ENCODE peak calls at places on chromosomes 3 and 15, in eight cellular contexts. One of them, this sample, is unnamed.

GRCh38 chr3:114178770-114179368 is at the start of gene DRD3:
- DNase-seq in AG09309: no peak
- DNase-seq in IMR-90: peak
- DNase-seq in A549: no peak
- DNase-seq in A673: peak
- DNase-seq in left ventricle myocardium inferior: no peak
- DNase-seq in CD8-positive, alpha-beta T cell: no peak
- DNase-seq in GM23338: peak
- DNase-seq in this sample: peak

GRCh38 chr3:52402706-52403270 is 42.1 kb downstream of the SEMA3G start:
- DNase-seq in CD8-positive, alpha-beta T cell: no peak
- DNase-seq in left ventricle myocardium inferior: peak
- DNase-seq in GM23338: no peak
- DNase-seq in AG09309: no peak
- DNase-seq in IMR-90: no peak
- DNase-seq in A673: no peak
- DNase-seq in A549: no peak
- DNase-seq in this sample: no peak

GRCh38 chr15:74405823-74406222 is 27.9 kb downstream of the SEMA7A start:
- DNase-seq in AG09309: no peak
- DNase-seq in A549: no peak
- DNase-seq in IMR-90: no peak
- DNase-seq in A673: no peak
- DNase-seq in CD8-positive, alpha-beta T cell: no peak
- DNase-seq in GM23338: no peak
- DNase-seq in left ventricle myocardium inferior: no peak
- DNase-seq in this sample: no peak

GRCh38 chr15:99431661-99432091 is 134.1 kb upstream of the MEF2A start:
- DNase-seq in CD8-positive, alpha-beta T cell: no peak
- DNase-seq in IMR-90: no peak
- DNase-seq in A673: no peak
- DNase-seq in A549: no peak
- DNase-seq in GM23338: no peak
- DNase-seq in left ventricle myocardium inferior: peak
- DNase-seq in AG09309: no peak
- DNase-seq in this sample: no peak

GRCh38 chr15:33608714-33609113 is 297.9 kb downstream of the RYR3 start:
- DNase-seq in left ventricle myocardium inferior: no peak
- DNase-seq in GM23338: peak
- DNase-seq in AG09309: no peak
- DNase-seq in IMR-90: no peak
- DNase-seq in A549: no peak
- DNase-seq in A673: peak
- DNase-seq in CD8-positive, alpha-beta T cell: no peak
- DNase-seq in this sample: no peak

GRCh38 chr15:39976291-39977274 is 42.7 kb downstream of the EIF2AK4 start:
- DNase-seq in CD8-positive, alpha-beta T cell: no peak
- DNase-seq in A673: peak
- DNase-seq in IMR-90: peak
- DNase-seq in left ventricle myocardium inferior: peak
- DNase-seq in A549: no peak
- DNase-seq in AG09309: no peak
- DNase-seq in GM23338: peak
- DNase-seq in this sample: peak

GRCh38 chr3:168977696-168978374 is 685.7 kb downstream of the MECOM start:
- DNase-seq in CD8-positive, alpha-beta T cell: no peak
- DNase-seq in AG09309: no peak
- DNase-seq in IMR-90: peak
- DNase-seq in A673: no peak
- DNase-seq in GM23338: no peak
- DNase-seq in A549: no peak
- DNase-seq in left ventricle myocardium inferior: no peak
- DNase-seq in this sample: no peak

GRCh38 chr3:9669720-9670432 is 20.6 kb downstream of the MTMR14 start:
- DNase-seq in A549: no peak
- DNase-seq in CD8-positive, alpha-beta T cell: no peak
- DNase-seq in left ventricle myocardium inferior: peak
- DNase-seq in GM23338: no peak
- DNase-seq in AG09309: no peak
- DNase-seq in A673: no peak
- DNase-seq in IMR-90: no peak
- DNase-seq in this sample: peak

GRCh38 chr3:66344391-66344811 is 123.6 kb downstream of the SLC25A26 start:
- DNase-seq in A549: no peak
- DNase-seq in GM23338: no peak
- DNase-seq in CD8-positive, alpha-beta T cell: no peak
- DNase-seq in A673: no peak
- DNase-seq in AG09309: no peak
- DNase-seq in left ventricle myocardium inferior: no peak
- DNase-seq in IMR-90: no peak
- DNase-seq in this sample: no peak

GRCh38 chr3:72193768-72194463 is 409.0 kb upstream of the PROK2 start:
- DNase-seq in GM23338: no peak
- DNase-seq in A673: peak
- DNase-seq in IMR-90: no peak
- DNase-seq in left ventricle myocardium inferior: no peak
- DNase-seq in A549: no peak
- DNase-seq in AG09309: peak
- DNase-seq in CD8-positive, alpha-beta T cell: no peak
- DNase-seq in this sample: no peak

GRCh38 chr3:148084931-148085330 is 612.8 kb upstream of the AGTR1 start:
- DNase-seq in left ventricle myocardium inferior: no peak
- DNase-seq in A673: peak
- DNase-seq in AG09309: no peak
- DNase-seq in A549: no peak
- DNase-seq in CD8-positive, alpha-beta T cell: no peak
- DNase-seq in IMR-90: no peak
- DNase-seq in GM23338: no peak
- DNase-seq in this sample: no peak

DNA sequence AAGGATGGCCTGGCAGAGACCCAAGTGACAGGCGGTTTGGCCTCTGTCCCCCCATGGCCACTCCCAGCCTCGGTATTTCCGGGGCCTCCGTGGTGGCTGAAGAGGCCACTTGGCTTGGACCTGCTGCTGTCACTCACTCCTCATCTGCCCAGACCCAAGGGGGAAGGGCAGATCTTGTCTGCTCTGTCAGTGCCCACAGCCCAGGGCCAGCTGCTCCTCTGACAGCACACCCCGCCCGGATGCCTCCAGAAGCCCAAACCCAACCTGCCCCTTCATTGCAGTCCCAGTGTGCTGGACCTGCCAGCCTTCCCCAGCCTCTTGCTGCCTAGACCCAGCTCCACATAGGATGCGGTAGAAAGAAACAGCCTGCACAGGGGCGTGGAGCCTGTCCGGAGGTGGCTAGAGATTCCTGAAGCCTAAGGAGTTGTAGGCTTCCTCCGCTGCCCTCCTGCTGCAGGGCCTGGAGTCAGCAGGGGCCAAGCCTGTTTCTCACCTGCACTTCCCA is 52.0 kb downstream of the MAGEF1 start:
- DNase-seq in AG09309: no peak
- DNase-seq in A673: no peak
- DNase-seq in left ventricle myocardium inferior: no peak
- DNase-seq in GM23338: peak
- DNase-seq in CD8-positive, alpha-beta T cell: no peak
- DNase-seq in A549: no peak
- DNase-seq in IMR-90: no peak
- DNase-seq in this sample: peak
- TF ChIP-seq CTCF in AG09309: no peak
- TF ChIP-seq CTCF in A673: no peak
- TF ChIP-seq CTCF in left ventricle myocardium inferior: no peak
- TF ChIP-seq CTCF in GM23338: peak
- TF ChIP-seq CTCF in CD8-positive, alpha-beta T cell: no peak
- TF ChIP-seq CTCF in A549: no peak
- TF ChIP-seq CTCF in IMR-90: no peak
- TF ChIP-seq CTCF in this sample: no peak

GRCh38 chr3:81823882-81824395 is 62.5 kb upstream of the GBE1 start:
- DNase-seq in IMR-90: no peak
- DNase-seq in AG09309: no peak
- DNase-seq in A673: no peak
- DNase-seq in left ventricle myocardium inferior: no peak
- DNase-seq in A549: no peak
- DNase-seq in CD8-positive, alpha-beta T cell: no peak
- DNase-seq in GM23338: peak
- DNase-seq in this sample: peak
- H3K4me3 ChIP-seq in IMR-90: no peak
- H3K4me3 ChIP-seq in AG09309: no peak
- H3K4me3 ChIP-seq in A673: no peak
- H3K4me3 ChIP-seq in left ventricle myocardium inferior: no peak
- H3K4me3 ChIP-seq in A549: no peak
- H3K4me3 ChIP-seq in CD8-positive, alpha-beta T cell: no peak
- H3K4me3 ChIP-seq in GM23338: no peak
- H3K4me3 ChIP-seq in this sample: no peak

DNA sequence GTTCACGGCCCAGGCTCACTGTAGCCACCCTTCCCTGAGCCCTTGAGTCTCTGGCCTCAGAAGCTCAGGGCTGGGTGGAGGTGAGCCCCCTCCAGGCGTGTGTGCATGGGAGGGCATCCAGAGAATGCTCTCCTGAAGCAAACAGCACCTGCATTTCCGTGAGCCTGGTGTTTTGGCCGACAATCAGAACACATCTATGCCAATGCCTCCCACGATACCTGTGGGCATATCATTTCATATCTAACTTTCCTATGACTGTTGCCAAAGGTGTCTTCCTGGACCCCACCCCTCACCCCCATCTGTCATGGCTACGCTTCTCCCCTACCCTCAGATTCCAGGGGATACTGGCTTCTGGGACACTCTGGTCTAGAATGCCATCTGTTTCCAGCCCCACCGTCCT is 53.3 kb upstream of the RAB6B start:
- DNase-seq in CD8-positive, alpha-beta T cell: no peak
- DNase-seq in GM23338: no peak
- DNase-seq in A549: no peak
- DNase-seq in AG09309: no peak
- DNase-seq in IMR-90: no peak
- DNase-seq in A673: no peak
- DNase-seq in left ventricle myocardium inferior: no peak
- DNase-seq in this sample: no peak
- TF ChIP-seq CTCF in CD8-positive, alpha-beta T cell: no peak
- TF ChIP-seq CTCF in GM23338: no peak
- TF ChIP-seq CTCF in A549: no peak
- TF ChIP-seq CTCF in AG09309: no peak
- TF ChIP-seq CTCF in IMR-90: no peak
- TF ChIP-seq CTCF in A673: no peak
- TF ChIP-seq CTCF in left ventricle myocardium inferior: no peak
- TF ChIP-seq CTCF in this sample: no peak

GRCh38 chr3:149142647-149143046 is 13.2 kb downstream of the HPS3 start:
- DNase-seq in GM23338: no peak
- DNase-seq in left ventricle myocardium inferior: no peak
- DNase-seq in AG09309: no peak
- DNase-seq in IMR-90: no peak
- DNase-seq in A673: no peak
- DNase-seq in A549: no peak
- DNase-seq in CD8-positive, alpha-beta T cell: no peak
- DNase-seq in this sample: no peak

GRCh38 chr3:149145361-149145760 is 15.9 kb downstream of the HPS3 start:
- DNase-seq in A673: no peak
- DNase-seq in AG09309: no peak
- DNase-seq in A549: no peak
- DNase-seq in GM23338: no peak
- DNase-seq in IMR-90: no peak
- DNase-seq in left ventricle myocardium inferior: no peak
- DNase-seq in CD8-positive, alpha-beta T cell: no peak
- DNase-seq in this sample: no peak

GRCh38 chr3:149151843-149152242 is 22.4 kb downstream of the HPS3 start:
- DNase-seq in CD8-positive, alpha-beta T cell: no peak
- DNase-seq in GM23338: no peak
- DNase-seq in left ventricle myocardium inferior: no peak
- DNase-seq in IMR-90: peak
- DNase-seq in AG09309: no peak
- DNase-seq in A549: no peak
- DNase-seq in A673: peak
- DNase-seq in this sample: peak

GRCh38 chr3:149150436-149150835 is 21.0 kb downstream of the HPS3 start:
- DNase-seq in A549: no peak
- DNase-seq in A673: no peak
- DNase-seq in left ventricle myocardium inferior: no peak
- DNase-seq in AG09309: no peak
- DNase-seq in CD8-positive, alpha-beta T cell: no peak
- DNase-seq in IMR-90: no peak
- DNase-seq in GM23338: no peak
- DNase-seq in this sample: no peak

DNA sequence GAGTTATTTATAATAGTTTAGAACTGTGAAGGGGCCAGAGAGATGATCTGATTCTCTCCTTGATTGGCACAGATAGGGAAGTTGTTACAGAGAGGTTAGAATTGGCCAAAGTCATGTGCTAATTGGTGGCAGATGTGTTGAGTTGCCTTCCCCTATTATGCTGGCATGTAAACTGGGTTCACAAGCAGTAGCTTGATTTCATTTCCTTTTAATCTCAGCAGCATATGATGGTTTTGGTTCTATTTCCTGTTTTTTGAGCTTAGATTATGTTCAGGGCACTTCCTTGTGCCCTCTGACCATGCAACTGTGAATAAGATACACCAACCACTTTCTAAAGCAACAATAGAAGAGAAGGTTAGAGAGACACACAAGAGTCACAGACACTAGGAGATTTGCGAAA is 16.5 kb downstream of the HPS3 start:
- DNase-seq in IMR-90: no peak
- DNase-seq in AG09309: no peak
- DNase-seq in A549: no peak
- DNase-seq in left ventricle myocardium inferior: no peak
- DNase-seq in GM23338: no peak
- DNase-seq in CD8-positive, alpha-beta T cell: no peak
- DNase-seq in A673: peak
- DNase-seq in this sample: peak
- H3K4me3 ChIP-seq in IMR-90: no peak
- H3K4me3 ChIP-seq in AG09309: no peak
- H3K4me3 ChIP-seq in A549: no peak
- H3K4me3 ChIP-seq in left ventricle myocardium inferior: no peak
- H3K4me3 ChIP-seq in GM23338: no peak
- H3K4me3 ChIP-seq in CD8-positive, alpha-beta T cell: no peak
- H3K4me3 ChIP-seq in A673: no peak
- H3K4me3 ChIP-seq in this sample: no peak